ENCODE peak calls at places on chromosomes 12 and 14, in four cellular contexts. F is lower leg skin, L is brain microvascular endothelial cell, C is spleen. I is an unnamed sample.

GRCh38 chr12:112843272-112843671 is 51.7 kb downstream of the RPH3A start:
- DNase-seq in F (no peak), C (no peak), L (peak), I (peak)

GRCh38 chr14:51079085-51079484 is 15.8 kb downstream of the TRIM9 start:
- DNase-seq in C (no peak), F (no peak), L (no peak), I (no peak)

GRCh38 chr12:109753054-109753401 is 39.4 kb downstream of the FAM222A start:
- DNase-seq in L (no peak), F (no peak), C (peak), I (no peak)

GRCh38 chr14:63727231-63727735 is 582 bp downstream of the SGPP1 start:
- DNase-seq in F (no peak), L (peak), C (peak), I (peak)

GRCh38 chr12:120131116-120131515 is 14.6 kb upstream of the RAB35 start:
- DNase-seq in C (no peak), L (no peak), F (no peak), I (no peak)

GRCh38 chr14:94386085-94387031 is 2.0 kb downstream of the SERPINA1 start:
- DNase-seq in C (no peak), F (no peak), L (no peak), I (no peak)

GRCh38 chr14:24437736-24438067 is 4.9 kb downstream of the SDR39U1 start:
- DNase-seq in F (no peak), L (no peak), C (no peak), I (no peak)

GRCh38 chr12:69108024-69108423 is 131.3 kb upstream of the CPSF6 start:
- DNase-seq in C (no peak), L (no peak), F (no peak), I (peak)

GRCh38 chr12:88185988-88186387 is 43.9 kb downstream of the TMTC3 start:
- DNase-seq in L (peak), C (no peak), F (no peak), I (peak)

GRCh38 chr12:76337583-76337982 is 10.6 kb downstream of the BBS10 start:
- DNase-seq in C (no peak), L (peak), F (no peak), I (peak)

GRCh38 chr14:33914676-33915516 is 36.0 kb downstream of the EGLN3 start:
- DNase-seq in C (no peak), L (peak), F (no peak), I (peak)

GRCh38 chr12:92065018-92065499 is 80.6 kb downstream of the BTG1 start:
- DNase-seq in L (no peak), C (no peak), F (peak), I (peak)

DNA sequence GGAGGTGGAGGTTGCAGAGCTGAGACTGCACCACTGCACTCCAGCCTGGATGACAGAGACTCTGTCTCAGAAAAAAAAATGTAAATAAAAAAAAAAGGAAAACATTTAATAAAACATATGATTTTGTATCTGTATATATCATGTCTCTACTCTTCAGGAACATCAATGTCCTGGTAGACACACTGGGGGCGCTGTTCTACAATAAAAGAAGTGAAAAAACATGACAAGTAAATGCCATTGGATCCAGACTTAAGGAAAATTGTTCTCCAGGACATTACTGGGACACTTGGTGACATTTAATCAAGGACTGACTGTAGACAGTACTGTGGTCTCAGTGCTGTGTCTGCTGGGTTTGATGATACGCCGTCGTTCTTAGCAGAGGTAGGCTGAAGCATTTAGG is 15.5 kb upstream of the KLC1 start:
- DNase-seq in C (no peak), L (no peak), F (no peak), I (no peak)
- TF ChIP-seq CTCF in C (no peak), L (peak), F (no peak), I (no peak)

GRCh38 chr12:6853626-6854025 is 1.7 kb downstream of the USP5 start:
- DNase-seq in C (no peak), L (no peak), F (no peak), I (no peak)
- H3K4me3 ChIP-seq in C (no peak), L (no peak), F (no peak), I (peak)

GRCh38 chr14:68637106-68638021 is 155.5 kb downstream of the ZFP36L1 start:
- DNase-seq in L (peak), C (peak), F (peak), I (peak)
- TF ChIP-seq CTCF in L (no peak), C (no peak), F (no peak), I (no peak)

GRCh38 chr12:106343213-106343509 is 14.4 kb upstream of the POLR3B start:
- DNase-seq in F (no peak), C (no peak), L (no peak), I (no peak)
- H3K4me3 ChIP-seq in F (no peak), C (no peak), L (no peak), I (no peak)

I was measured in astrocyte of the spinal cord.